ENCODE peak calls at places on chromosomes 4 and X, in four cellular contexts. X, Y, I and D are unnamed samples.

GRCh38 chr4:6175426-6175825 is 24.9 kb downstream of the JAKMIP1 start:
- DNase-seq in X (no peak), Y (no peak), I (no peak), D (no peak)

GRCh38 chrX:71621644-71622346 is 3.5 kb upstream of the CXCR3 start:
- DNase-seq in X (no peak), Y (no peak), I (peak), D (no peak)

GRCh38 chrX:72027914-72028307 is 103.8 kb downstream of the RTL5 start:
- DNase-seq in X (no peak), Y (no peak), I (no peak), D (no peak)

GRCh38 chrX:155048997-155049619 is 21.8 kb downstream of the CMC4 start:
- DNase-seq in X (no peak), Y (no peak), I (peak), D (no peak)

GRCh38 chr4:76968937-76969336 is 19.4 kb downstream of the SEPTIN11 start:
- DNase-seq in X (no peak), Y (no peak), I (no peak), D (no peak)

GRCh38 chr4:153773236-153773690 is 13.4 kb upstream of the RNF175 start:
- DNase-seq in X (no peak), Y (no peak), I (no peak), D (no peak)

GRCh38 chr4:114997596-114997995 is 115.8 kb downstream of the NDST4 start:
- DNase-seq in X (no peak), Y (no peak), I (no peak), D (no peak)

GRCh38 chr4:110361921-110362320 is 114.0 kb upstream of the ENPEP start:
- DNase-seq in X (no peak), Y (no peak), I (peak), D (no peak)

GRCh38 chr4:11158971-11159370 is 269.7 kb downstream of the HS3ST1 start:
- DNase-seq in X (no peak), Y (no peak), I (no peak), D (no peak)

GRCh38 chr4:183356931-183357675 is 34.9 kb upstream of the CLDN24 start:
- DNase-seq in X (no peak), Y (no peak), I (no peak), D (peak)

GRCh38 chr4:139593091-139593564 is 37.1 kb upstream of the SETD7 start:
- DNase-seq in X (no peak), Y (no peak), I (peak), D (no peak)

GRCh38 chr4:77193511-77194236 is 36.7 kb downstream of the CCNG2 start:
- DNase-seq in X (peak), Y (no peak), I (no peak), D (peak)

GRCh38 chr4:41288254-41288653 is 31.5 kb downstream of the UCHL1 start:
- DNase-seq in X (no peak), Y (no peak), I (no peak), D (no peak)

GRCh38 chr4:120293341-120293740 is 226.7 kb upstream of the MAD2L1 start:
- DNase-seq in X (no peak), Y (no peak), I (no peak), D (no peak)

GRCh38 chr4:36427696-36428095 is 146.3 kb downstream of the DTHD1 start:
- DNase-seq in X (no peak), Y (no peak), I (no peak), D (peak)

GRCh38 chrX:32572644-32573043 is 638.7 kb downstream of the DMD start:
- DNase-seq in X (no peak), Y (no peak), I (peak), D (no peak)

GRCh38 chr4:44415251-44415650 is 33.4 kb downstream of the KCTD8 start:
- DNase-seq in X (no peak), Y (no peak), I (no peak), D (no peak)

GRCh38 chr4:1364748-1365147 is 17.7 kb downstream of the UVSSA start:
- DNase-seq in X (no peak), Y (no peak), I (no peak), D (no peak)

GRCh38 chr4:98482847-98483806 is 175.3 kb downstream of the TSPAN5 start:
- DNase-seq in X (no peak), Y (no peak), I (peak), D (no peak)

GRCh38 chrX:130523460-130524394 is 121.9 kb downstream of the RBMX2 start:
- DNase-seq in X (peak), Y (no peak), I (peak), D (no peak)

GRCh38 chr4:81410695-81411094 is 61.0 kb downstream of the RASGEF1B start:
- DNase-seq in X (no peak), Y (no peak), I (no peak), D (no peak)

GRCh38 chr4:140243345-140243753 is 89.4 kb upstream of the MAML3 start:
- DNase-seq in X (no peak), Y (no peak), I (no peak), D (peak)

GRCh38 chr4:129254526-129254925 is 158.6 kb downstream of the C4orf33 start:
- DNase-seq in X (no peak), Y (no peak), I (no peak), D (no peak)

GRCh38 chrX:17397074-17397473 is 22.1 kb downstream of the NHS start:
- DNase-seq in X (no peak), Y (no peak), I (peak), D (no peak)

GRCh38 chr4:98747659-98748091 is 89.3 kb upstream of the TSPAN5 start:
- DNase-seq in X (no peak), Y (no peak), I (no peak), D (no peak)

GRCh38 chrX:135740683-135741149 is 27.3 kb downstream of the CT45A3 start:
- DNase-seq in X (no peak), Y (no peak), I (peak), D (no peak)

GRCh38 chr4:84915396-84915780 is 51.1 kb downstream of the WDFY3 start:
- DNase-seq in X (no peak), Y (no peak), I (peak), D (no peak)

GRCh38 chrX:13463608-13464007 is 105.8 kb upstream of the EGFL6 start:
- DNase-seq in X (no peak), Y (peak), I (peak), D (no peak)

GRCh38 chrX:48968377-48968776 is 3.3 kb downstream of the KCND1 start:
- DNase-seq in X (no peak), Y (no peak), I (no peak), D (no peak)

GRCh38 chr4:75101906-75102888 is 169.3 kb downstream of the PARM1 start:
- DNase-seq in X (no peak), Y (no peak), I (no peak), D (no peak)

GRCh38 chrX:8724176-8724757 is 7.7 kb downstream of the ANOS1 start:
- DNase-seq in X (no peak), Y (no peak), I (no peak), D (no peak)

GRCh38 chrX:154366666-154367055 is 7.8 kb downstream of the FLNA start:
- DNase-seq in X (no peak), Y (no peak), I (no peak), D (no peak)

GRCh38 chr4:54085284-54085683 is 14.7 kb upstream of the GSX2 start:
- DNase-seq in X (no peak), Y (no peak), I (peak), D (no peak)

GRCh38 chrX:102063445-102064074 is 61.9 kb upstream of the TCEAL2 start:
- DNase-seq in X (no peak), Y (no peak), I (no peak), D (no peak)

GRCh38 chrX:102067966-102068723 is 57.3 kb upstream of the TCEAL2 start:
- DNase-seq in X (no peak), Y (no peak), I (peak), D (no peak)
- TF ChIP-seq CTCF in X (peak), Y (no peak), I (peak), D (peak)

GRCh38 chr4:26893491-26893890 is 32.9 kb downstream of the STIM2 start:
- DNase-seq in X (no peak), Y (no peak), I (no peak), D (no peak)
- TF ChIP-seq CTCF in X (no peak), Y (no peak), I (no peak), D (no peak)

DNA sequence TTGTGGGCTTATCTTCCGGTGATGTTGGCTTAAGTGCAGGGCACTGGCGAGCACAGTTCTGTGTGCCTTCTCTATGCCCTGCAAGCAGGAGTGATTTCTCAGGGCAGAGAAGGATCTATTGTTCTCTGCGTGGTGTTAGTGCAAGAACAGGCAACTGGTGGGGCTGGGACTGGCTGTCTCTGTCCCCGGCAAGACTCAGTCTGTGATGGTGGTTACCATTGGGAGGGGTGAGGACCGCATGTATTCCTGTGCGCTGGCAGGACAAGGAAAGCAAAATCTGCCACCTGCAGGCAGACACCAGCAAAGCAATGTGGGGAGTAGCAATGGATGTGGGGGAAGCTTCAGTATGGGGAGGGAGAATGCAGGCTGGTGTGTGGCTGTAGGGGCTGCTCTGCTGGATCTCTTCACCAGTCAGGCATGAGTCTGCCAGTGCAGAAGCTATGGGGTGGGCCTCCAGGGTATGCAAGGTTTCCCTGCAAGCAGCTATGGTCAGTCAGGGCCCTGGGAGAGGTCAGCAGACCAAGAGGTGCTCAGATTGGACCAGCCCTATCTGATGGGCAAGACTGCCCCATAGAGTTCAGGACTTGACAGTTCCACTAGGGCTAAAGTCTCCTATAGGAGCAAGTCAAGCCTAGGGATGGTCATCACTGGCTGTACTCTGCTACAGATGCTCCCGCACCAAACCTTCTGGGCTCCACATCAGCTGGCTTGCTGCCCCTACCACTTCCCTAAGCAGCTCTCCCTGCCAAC is 16.8 kb downstream of the PF4 start:
- DNase-seq in X (no peak), Y (no peak), I (peak), D (peak)
- TF ChIP-seq CTCF in X (no peak), Y (peak), I (peak), D (peak)

GRCh38 chr4:150722908-150723362 is 141.0 kb downstream of the MAB21L2 start:
- DNase-seq in X (peak), Y (no peak), I (peak), D (peak)
- TF ChIP-seq CTCF in X (peak), Y (no peak), I (peak), D (peak)

DNA sequence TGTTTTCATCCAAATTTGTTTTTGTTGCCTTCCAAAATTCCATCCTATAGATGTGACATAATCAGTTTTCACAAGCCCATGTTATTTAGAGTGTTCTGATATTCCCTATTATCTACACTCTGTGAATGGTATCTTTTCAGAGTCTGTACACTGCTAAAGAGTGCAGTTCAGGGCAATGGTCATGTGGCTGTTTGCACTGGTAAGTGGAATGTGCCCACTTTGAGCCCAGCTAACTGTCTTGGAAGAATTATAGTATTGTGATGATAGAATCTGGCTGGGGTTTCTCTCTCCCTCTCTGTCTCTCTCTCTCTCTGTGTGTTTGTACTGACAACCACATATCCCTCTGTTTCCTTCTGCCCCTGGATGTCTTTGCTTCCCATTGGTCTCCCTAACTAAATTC is 37.3 kb upstream of the BEX4 start:
- DNase-seq in X (no peak), Y (no peak), I (no peak), D (no peak)
- TF ChIP-seq CTCF in X (no peak), Y (no peak), I (no peak), D (no peak)

GRCh38 chrX:150408561-150408960 is 45.4 kb downstream of the MAMLD1 start:
- DNase-seq in X (no peak), Y (no peak), I (no peak), D (no peak)

GRCh38 chrX:150406559-150406958 is 43.4 kb downstream of the MAMLD1 start:
- DNase-seq in X (no peak), Y (no peak), I (no peak), D (no peak)

GRCh38 chrX:150408007-150408406 is 44.9 kb downstream of the MAMLD1 start:
- DNase-seq in X (no peak), Y (no peak), I (no peak), D (no peak)

GRCh38 chrX:150405006-150405405 is 41.9 kb downstream of the MAMLD1 start:
- DNase-seq in X (no peak), Y (no peak), I (no peak), D (no peak)

DNA sequence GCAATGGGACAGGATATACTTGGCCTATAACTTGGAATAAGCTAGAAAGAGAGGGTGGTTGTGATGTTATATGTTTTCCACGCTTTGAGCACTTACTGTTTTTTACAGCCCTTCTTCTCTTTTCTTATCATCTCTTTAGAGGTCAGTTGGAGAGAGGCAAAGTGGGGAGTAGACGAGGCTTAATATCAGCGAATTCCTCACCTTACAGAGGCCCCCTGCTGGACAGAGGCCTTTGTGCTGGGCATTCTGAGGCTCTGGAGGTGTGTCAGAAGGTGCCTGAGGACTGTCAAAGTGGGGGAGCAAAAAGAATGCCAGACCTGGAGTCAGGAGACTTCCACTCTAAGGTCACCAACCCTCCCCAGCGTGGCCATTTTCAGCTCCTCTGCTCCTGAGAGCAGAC is 42.5 kb downstream of the MAMLD1 start:
- DNase-seq in X (no peak), Y (no peak), I (no peak), D (no peak)
- TF ChIP-seq CTCF in X (no peak), Y (no peak), I (peak), D (no peak)

GRCh38 chrX:320126-320783 is 1.7 kb upstream of the GTPBP6 start:
- DNase-seq in X (peak), Y (no peak), I (no peak), D (peak)

GRCh38 chrX:318739-319578 is at the start of gene GTPBP6:
- DNase-seq in X (peak), Y (peak), I (peak), D (peak)

GRCh38 chrX:327660-328126 is 9.1 kb upstream of the GTPBP6 start:
- DNase-seq in X (no peak), Y (no peak), I (no peak), D (peak)

GRCh38 chrX:319579-320125 is 1.1 kb upstream of the GTPBP6 start:
- DNase-seq in X (no peak), Y (no peak), I (no peak), D (peak)

GRCh38 chrX:323721-324628 is 5.4 kb upstream of the GTPBP6 start:
- DNase-seq in X (no peak), Y (no peak), I (peak), D (peak)
- TF ChIP-seq CTCF in X (no peak), Y (peak), I (no peak), D (no peak)